ENCODE peak calls at places on chromosomes 13 and 19, in eight cellular contexts. U is uterus, D is spleen, C is Peyer's patch, O is HCT116, Z is H54, N is right lobe of liver, Y is tibial nerve. W is an unnamed sample.

GRCh38 chr19:38405276-38405675 is 2.4 kb downstream of the FAM98C start:
- DNase-seq in C (no peak), D (no peak), Y (no peak), Z (no peak), U (no peak), N (no peak), O (no peak), W (no peak)

GRCh38 chr19:47315125-47315821 is 5.6 kb downstream of the C5AR1 start:
- DNase-seq in D (peak; percentile 84), Z (peak; percentile 79), U (peak; percentile 45), O (peak; percentile 87), Y (no peak), N (peak; percentile 91), C (no peak), W (peak; percentile 89)

GRCh38 chr19:42067315-42067888 is 2.6 kb downstream of the GRIK5 start:
- DNase-seq in O (no peak), Z (no peak), Y (no peak), D (no peak), C (no peak), U (no peak), N (no peak), W (no peak)

GRCh38 chr13:47226516-47226915 is 329.7 kb upstream of the HTR2A start:
- DNase-seq in N (no peak), O (no peak), D (no peak), C (no peak), U (no peak), Y (no peak), Z (no peak), W (no peak)

GRCh38 chr19:45469835-45470146 is 2.0 kb downstream of the FOSB start:
- DNase-seq in Y (peak; percentile 86), O (no peak), C (peak; percentile 93), U (no peak), N (no peak), D (no peak), Z (peak; percentile 45), W (no peak)

GRCh38 chr13:23921451-23921888 is 24.2 kb upstream of the C1QTNF9B start:
- DNase-seq in Z (no peak), Y (no peak), N (no peak), D (no peak), C (no peak), U (no peak), O (peak; percentile 23), W (peak; percentile 66)

GRCh38 chr13:99434258-99434788 is 66.9 kb upstream of the TM9SF2 start:
- DNase-seq in N (no peak), O (no peak), D (no peak), C (peak; percentile 74), U (no peak), Z (no peak), Y (no peak), W (no peak)

GRCh38 chr13:21069561-21070004 is 8.2 kb upstream of the LATS2 start:
- DNase-seq in O (no peak), N (no peak), U (peak; percentile 43), Z (peak; percentile 57), C (no peak), D (no peak), Y (no peak), W (peak; percentile 7)

GRCh38 chr19:16094360-16095070 is 17.2 kb upstream of the RAB8A start:
- DNase-seq in Y (no peak), U (no peak), N (no peak), Z (no peak), D (no peak), O (no peak), C (no peak), W (no peak)

GRCh38 chr19:8304841-8305621 is 3.1 kb downstream of the CD320 start:
- DNase-seq in N (peak; percentile 49), D (peak; percentile 81), C (peak; percentile 15), U (peak; percentile 19), Y (peak; percentile 10), O (peak; percentile 38), Z (no peak), W (peak; percentile 46)

GRCh38 chr13:52599853-52600603 is 42.2 kb upstream of the HNRNPA1L2 start:
- DNase-seq in Y (no peak), N (no peak), U (peak; percentile 26), Z (no peak), D (peak; percentile 77), O (no peak), C (no peak), W (peak; percentile 55)

GRCh38 chr19:39265321-39265916 is 2.8 kb upstream of the IFNL2 start:
- DNase-seq in U (no peak), C (peak; percentile 1), Y (no peak), O (no peak), D (no peak), N (no peak), Z (no peak), W (no peak)

GRCh38 chr19:29516358-29516725 is 9.5 kb upstream of the VSTM2B start:
- DNase-seq in Y (no peak), C (no peak), U (no peak), N (peak; percentile 19), Z (no peak), D (peak; percentile 41), O (no peak), W (no peak)

GRCh38 chr13:36062249-36062648 is 68.9 kb downstream of the DCLK1 start:
- DNase-seq in Z (no peak), U (no peak), Y (no peak), N (no peak), O (no peak), C (no peak), D (no peak), W (no peak)

GRCh38 chr13:78650725-78651083 is 8.3 kb downstream of the OBI1 start:
- DNase-seq in O (no peak), U (no peak), N (no peak), C (no peak), Y (no peak), D (no peak), Z (no peak), W (peak; percentile 6)

GRCh38 chr19:30799854-30800755 is 427.9 kb downstream of the ZNF536 start:
- DNase-seq in Y (no peak), O (no peak), C (no peak), D (peak; percentile 84), Z (peak; percentile 35), N (peak; percentile 64), U (no peak), W (peak; percentile 25)

GRCh38 chr19:8607386-8607785 is 3.1 kb downstream of the ADAMTS10 start:
- DNase-seq in Z (peak; percentile 67), D (no peak), N (no peak), O (no peak), C (no peak), Y (no peak), U (no peak), W (no peak)

GRCh38 chr19:13459351-13459750 is 46.9 kb downstream of the CACNA1A start:
- DNase-seq in C (no peak), N (no peak), U (no peak), D (no peak), Z (no peak), Y (no peak), O (no peak), W (no peak)

GRCh38 chr13:109734002-109734785 is 52.2 kb downstream of the IRS2 start:
- DNase-seq in O (no peak), C (no peak), Z (no peak), Y (no peak), U (no peak), N (no peak), D (no peak), W (no peak)

GRCh38 chr19:47363758-47364529 is 14.8 kb downstream of the DHX34 start:
- DNase-seq in D (peak; percentile 87), Z (no peak), Y (no peak), U (no peak), N (no peak), C (no peak), O (no peak), W (no peak)

GRCh38 chr19:12913011-12913561 is 6.0 kb downstream of the SYCE2 start:
- DNase-seq in N (no peak), U (peak; percentile 61), C (no peak), Z (no peak), Y (peak; percentile 68), D (no peak), O (no peak), W (no peak)

DNA sequence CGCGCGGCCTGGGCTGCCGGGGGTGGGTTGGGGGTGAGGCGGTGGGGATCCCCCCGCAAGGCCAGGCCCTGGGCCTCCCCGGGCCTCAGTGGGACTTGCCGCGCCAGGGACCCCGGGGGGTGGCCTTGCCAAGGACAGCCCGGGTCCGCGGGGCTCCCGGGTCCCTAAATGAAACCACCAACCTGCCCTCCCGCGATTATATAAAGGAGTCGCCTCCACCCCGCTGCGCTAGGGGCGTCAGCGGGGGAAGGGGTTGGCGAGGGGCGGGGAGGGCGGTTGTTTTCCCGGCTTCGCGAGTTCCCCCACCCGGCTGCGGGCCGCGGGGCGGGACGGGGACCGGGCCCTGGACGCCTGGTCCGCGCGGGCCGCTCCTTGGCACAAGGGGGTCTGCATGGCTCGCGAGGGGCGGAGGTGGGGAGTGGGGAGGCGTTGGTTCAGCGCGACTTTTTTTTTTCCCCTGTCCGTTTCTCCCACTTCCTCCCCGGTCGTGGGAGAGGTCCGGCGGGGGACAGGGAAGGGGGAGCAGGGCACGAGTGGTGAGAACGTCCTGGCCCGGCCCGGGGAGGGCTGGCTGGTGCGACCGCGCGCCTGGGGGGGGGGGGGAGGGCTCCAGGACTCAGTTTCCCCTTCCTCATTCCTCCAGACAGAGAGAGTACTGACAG is 828 bp upstream of the ZBTB7A start:
- DNase-seq in Y (no peak), D (peak; percentile 92), Z (no peak), U (no peak), C (no peak), N (no peak), O (no peak), W (peak; percentile 89)
- TF ChIP-seq POLR2A in Y (no peak), D (no peak), Z (no peak), U (no peak), C (peak; percentile 18), N (peak; percentile 30), O (no peak), W (peak; percentile 17)

DNA sequence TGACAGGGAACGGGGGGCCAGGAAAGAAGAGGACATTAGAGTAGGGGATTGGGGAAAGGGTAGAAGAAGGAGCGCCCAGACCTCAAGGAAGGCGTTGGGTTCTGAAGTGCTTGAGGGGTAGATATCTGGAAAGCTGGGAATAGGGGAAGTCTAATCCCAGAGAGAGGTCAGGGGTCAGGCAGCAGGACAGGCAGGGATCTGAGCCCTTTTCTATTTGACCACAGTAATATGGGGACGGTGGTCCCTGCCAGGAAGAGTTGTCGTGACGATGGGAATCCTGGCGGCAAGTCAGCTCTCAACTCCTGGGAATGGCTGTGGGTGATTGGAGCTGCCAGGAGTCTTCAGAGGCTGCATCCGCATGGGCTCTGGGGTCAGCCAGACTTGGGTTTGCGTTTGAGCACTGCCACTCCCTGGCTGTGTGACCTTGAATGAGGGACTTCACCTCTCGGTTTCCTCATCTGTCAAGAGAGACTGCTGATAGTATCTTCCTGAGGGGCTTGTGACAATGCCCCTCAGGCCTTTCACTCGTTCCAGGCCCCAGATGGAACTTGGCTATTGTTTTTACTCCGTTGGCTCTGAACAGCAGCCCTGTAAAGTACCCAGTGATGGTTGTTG is 1.3 kb downstream of the AP2A1 start:
- DNase-seq in U (no peak), N (no peak), Y (no peak), D (no peak), O (no peak), C (no peak), Z (no peak), W (no peak)
- TF ChIP-seq POLR2A in U (no peak), N (no peak), Y (no peak), D (no peak), O (no peak), C (no peak), Z (no peak), W (peak; percentile 4)

GRCh38 chr19:40717325-40717879 is 490 bp downstream of the ITPKC start:
- DNase-seq in N (peak; percentile 76), O (no peak), Y (no peak), Z (no peak), D (no peak), U (peak; percentile 54), C (no peak), W (no peak)
- TF ChIP-seq POLR2A in N (no peak), O (no peak), Y (no peak), Z (no peak), D (no peak), U (no peak), C (peak; percentile 48), W (no peak)

GRCh38 chr19:48835734-48836088 is 580 bp downstream of the HSD17B14 start:
- DNase-seq in N (peak; percentile 94), O (peak; percentile 76), U (peak; percentile 97), Z (peak; percentile 68), D (peak; percentile 96), Y (peak; percentile 96), C (peak; percentile 99), W (peak; percentile 95)
- TF ChIP-seq POLR2A in N (no peak), O (no peak), U (peak; percentile 74), Z (no peak), D (no peak), Y (peak; percentile 51), C (peak; percentile 54), W (peak; percentile 71)

W was measured in erythroblast.